ENCODE peak calls at places on chromosome 5, in five cellular contexts. L, U, T, G and I are unnamed samples.

GRCh38 chr5:106241409-106241808 is 1429.3 kb downstream of the EFNA5 start:
- DNase-seq in L (no peak), U (no peak), T (no peak), G (no peak), I (no peak)

GRCh38 chr5:93831449-93831848 is 90.0 kb upstream of the POU5F2 start:
- DNase-seq in G (no peak), L (no peak), U (no peak), T (no peak), I (no peak)

GRCh38 chr5:71974165-71974564 is 133.1 kb upstream of the MAP1B start:
- DNase-seq in T (no peak), L (peak; percentile 21), G (no peak), U (no peak), I (peak; percentile 29)

GRCh38 chr5:14062178-14062577 is 81.0 kb upstream of the TRIO start:
- DNase-seq in U (no peak), G (no peak), T (no peak), L (no peak), I (no peak)

GRCh38 chr5:122408592-122409219 is 96.7 kb downstream of the SNCAIP start:
- DNase-seq in G (no peak), U (no peak), T (no peak), L (no peak), I (no peak)

GRCh38 chr5:108278285-108279240 is 103.3 kb downstream of the FBXL17 start:
- DNase-seq in L (no peak), T (no peak), U (no peak), G (no peak), I (no peak)

GRCh38 chr5:113052041-113052795 is 75.6 kb downstream of the DCP2 start:
- DNase-seq in L (no peak), G (no peak), U (no peak), T (no peak), I (no peak)

GRCh38 chr5:53948598-53948997 is 361.8 kb downstream of the ARL15 start:
- DNase-seq in L (no peak), G (no peak), T (no peak), U (no peak), I (no peak)

GRCh38 chr5:135891804-135892203 is 3.8 kb downstream of the IL9 start:
- DNase-seq in T (no peak), L (no peak), G (no peak), U (no peak), I (no peak)

GRCh38 chr5:120039111-120039510 is 409.8 kb downstream of the FAM170A start:
- DNase-seq in L (no peak), U (no peak), T (no peak), G (no peak), I (no peak)

GRCh38 chr5:147208134-147208533 is 26.7 kb upstream of the STK32A start:
- DNase-seq in U (no peak), G (no peak), T (no peak), L (no peak), I (no peak)

GRCh38 chr5:93503598-93504067 is 77.4 kb downstream of the NR2F1-AS1 start:
- DNase-seq in U (no peak), G (no peak), T (no peak), L (no peak), I (no peak)

GRCh38 chr5:155905359-155905758 is 421.6 kb upstream of the SGCD start:
- DNase-seq in U (no peak), T (no peak), L (no peak), G (no peak), I (no peak)

GRCh38 chr5:130116972-130117371 is 212.7 kb downstream of the CHSY3 start:
- DNase-seq in T (no peak), L (no peak), U (no peak), G (no peak), I (no peak)

GRCh38 chr5:52269395-52269794 is 518.3 kb upstream of the ITGA1 start:
- DNase-seq in L (no peak), G (no peak), U (no peak), T (no peak), I (no peak)

GRCh38 chr5:141669519-141669918 is 12.5 kb downstream of the ARAP3 start:
- DNase-seq in T (no peak), L (no peak), U (no peak), G (no peak), I (no peak)

GRCh38 chr5:142179776-142180387 is 71.3 kb downstream of the NDFIP1 start:
- DNase-seq in U (no peak), G (no peak), L (no peak), T (no peak), I (no peak)

GRCh38 chr5:172931001-172931536 is 28.2 kb upstream of the RPL26L1 start:
- DNase-seq in L (peak; percentile 74), U (no peak), T (no peak), G (no peak), I (peak; percentile 82)

GRCh38 chr5:149030392-149030791 is 32.5 kb downstream of the SH3TC2 start:
- DNase-seq in G (no peak), L (no peak), U (no peak), T (no peak), I (no peak)

GRCh38 chr5:148482697-148483462 is 99.1 kb downstream of the FBXO38 start:
- DNase-seq in T (peak; percentile 29), G (peak; percentile 62), L (peak; percentile 50), U (peak; percentile 43), I (peak; percentile 59)

GRCh38 chr5:132369012-132369470 is 469 bp upstream of the SLC22A5 start:
- DNase-seq in G (no peak), L (no peak), U (no peak), T (no peak), I (no peak)

GRCh38 chr5:137156175-137156574 is 343.0 kb downstream of the SPOCK1 start:
- DNase-seq in L (no peak), U (no peak), T (no peak), G (no peak), I (no peak)

GRCh38 chr5:58239731-58240130 is 220.2 kb downstream of the PLK2 start:
- DNase-seq in U (no peak), G (no peak), L (no peak), T (no peak), I (no peak)

GRCh38 chr5:172004824-172005237 is 1.6 kb downstream of the FBXW11 start:
- DNase-seq in U (peak; percentile 19), T (no peak), G (no peak), L (no peak), I (no peak)

GRCh38 chr5:167631191-167631590 is 660.3 kb upstream of the WWC1 start:
- DNase-seq in G (no peak), U (no peak), L (no peak), T (no peak), I (no peak)

GRCh38 chr5:157750320-157750719 is 6.8 kb downstream of the LSM11 start:
- DNase-seq in G (no peak), L (no peak), T (no peak), U (no peak), I (no peak)

GRCh38 chr5:171157775-171158174 is 151.3 kb upstream of the TLX3 start:
- DNase-seq in L (no peak), T (no peak), U (no peak), G (no peak), I (no peak)

GRCh38 chr5:150604894-150605440 is 35.5 kb upstream of the SYNPO start:
- DNase-seq in G (no peak), U (no peak), T (no peak), L (no peak), I (peak; percentile 37)

GRCh38 chr5:34676409-34676808 is 20.3 kb downstream of the RAI14 start:
- DNase-seq in L (no peak), T (no peak), G (no peak), U (no peak), I (no peak)

GRCh38 chr5:153067869-153068268 is 422.6 kb upstream of the GRIA1 start:
- DNase-seq in T (no peak), L (no peak), U (no peak), G (no peak), I (no peak)

GRCh38 chr5:109826-110225 is 17.9 kb downstream of the PLEKHG4B start:
- DNase-seq in U (no peak), L (no peak), T (no peak), G (no peak), I (no peak)

GRCh38 chr5:100841358-100842076 is 61.6 kb downstream of the ST8SIA4 start:
- DNase-seq in U (no peak), T (no peak), L (no peak), G (no peak), I (no peak)

GRCh38 chr5:107063511-107063910 is 607.2 kb downstream of the EFNA5 start:
- DNase-seq in L (no peak), T (no peak), G (no peak), U (no peak), I (no peak)

GRCh38 chr5:75601996-75602395 is 9.3 kb upstream of the ANKDD1B start:
- DNase-seq in T (no peak), L (no peak), G (no peak), U (no peak), I (no peak)

GRCh38 chr5:1732238-1732880 is 67.3 kb downstream of the MRPL36 start:
- DNase-seq in U (no peak), L (no peak), G (no peak), T (no peak), I (no peak)